ENCODE peak calls at places on chromosomes 2 and 18, in nine cellular contexts. F, M, I, A, O, Z, L, Y and U are unnamed samples.

GRCh38 chr2:2014251-2014761 is 270.0 kb upstream of the PXDN start:
- DNase-seq in F (no peak), M (no peak), I (no peak), A (peak), O (peak), Z (peak), L (no peak), Y (no peak), U (no peak)

GRCh38 chr2:232275670-232276069 is 102.9 kb upstream of the ALPP start:
- DNase-seq in F (no peak), M (no peak), I (no peak), A (no peak), O (no peak), Z (no peak), L (no peak), Y (no peak), U (no peak)

GRCh38 chr2:192000196-192000990 is 153.5 kb upstream of the CAVIN2 start:
- DNase-seq in F (no peak), M (no peak), I (no peak), A (no peak), O (no peak), Z (no peak), L (no peak), Y (no peak), U (no peak)

GRCh38 chr2:231190531-231191197 is 7.8 kb upstream of the ARMC9 start:
- DNase-seq in F (peak), M (no peak), I (peak), A (peak), O (peak), Z (peak), L (peak), Y (peak), U (peak)

GRCh38 chr2:207491954-207492353 is 37.8 kb upstream of the CREB1 start:
- DNase-seq in F (no peak), M (no peak), I (no peak), A (no peak), O (no peak), Z (no peak), L (no peak), Y (no peak), U (no peak)

GRCh38 chr2:2769481-2770431 is 438.7 kb upstream of the MYT1L start:
- DNase-seq in F (no peak), M (no peak), I (no peak), A (peak), O (no peak), Z (no peak), L (peak), Y (no peak), U (no peak)

GRCh38 chr2:240439698-240440151 is 4.3 kb downstream of the GPC1 start:
- DNase-seq in F (no peak), M (no peak), I (peak), A (peak), O (no peak), Z (no peak), L (no peak), Y (no peak), U (no peak)

GRCh38 chr2:46118656-46119338 is 178.4 kb upstream of the EPAS1 start:
- DNase-seq in F (no peak), M (no peak), I (no peak), A (no peak), O (no peak), Z (peak), L (no peak), Y (peak), U (no peak)

GRCh38 chr2:136376211-136376610 is 258.3 kb upstream of the CXCR4 start:
- DNase-seq in F (no peak), M (no peak), I (no peak), A (no peak), O (no peak), Z (no peak), L (no peak), Y (no peak), U (no peak)

GRCh38 chr2:185145316-185146121 is 547.2 kb downstream of the ZNF804A start:
- DNase-seq in F (no peak), M (no peak), I (no peak), A (no peak), O (no peak), Z (no peak), L (no peak), Y (no peak), U (no peak)
- TF ChIP-seq CTCF in F (no peak), M (no peak), I (no peak), A (no peak), O (no peak), Z (no peak), L (no peak), Y (no peak), U (no peak)

GRCh38 chr2:167292430-167293171 is 404.3 kb downstream of the XIRP2 start:
- DNase-seq in F (peak), M (peak), I (peak), A (peak), O (peak), Z (peak), L (peak), Y (peak), U (peak)
- TF ChIP-seq CTCF in F (peak), M (peak), I (no peak), A (peak), O (peak), Z (peak), L (no peak), Y (peak), U (peak)

GRCh38 chr2:195779491-195779890 is 122.5 kb downstream of the SLC39A10 start:
- DNase-seq in F (peak), M (no peak), I (no peak), A (no peak), O (no peak), Z (no peak), L (no peak), Y (no peak), U (peak)
- TF ChIP-seq CTCF in F (peak), M (no peak), I (no peak), A (no peak), O (no peak), Z (no peak), L (no peak), Y (no peak), U (no peak)

GRCh38 chr2:239092571-239093294 is 244.8 kb downstream of the TWIST2 start:
- DNase-seq in F (no peak), M (no peak), I (no peak), A (no peak), O (peak), Z (peak), L (no peak), Y (no peak), U (no peak)

GRCh38 chr2:239094727-239095266 is 246.9 kb downstream of the TWIST2 start:
- DNase-seq in F (no peak), M (no peak), I (no peak), A (no peak), O (no peak), Z (no peak), L (no peak), Y (no peak), U (no peak)

GRCh38 chr2:239095475-239095874 is 247.6 kb downstream of the TWIST2 start:
- DNase-seq in F (no peak), M (no peak), I (no peak), A (no peak), O (peak), Z (no peak), L (no peak), Y (no peak), U (no peak)

GRCh38 chr2:239093487-239093886 is 245.6 kb downstream of the TWIST2 start:
- DNase-seq in F (no peak), M (no peak), I (no peak), A (no peak), O (no peak), Z (no peak), L (no peak), Y (no peak), U (no peak)

DNA sequence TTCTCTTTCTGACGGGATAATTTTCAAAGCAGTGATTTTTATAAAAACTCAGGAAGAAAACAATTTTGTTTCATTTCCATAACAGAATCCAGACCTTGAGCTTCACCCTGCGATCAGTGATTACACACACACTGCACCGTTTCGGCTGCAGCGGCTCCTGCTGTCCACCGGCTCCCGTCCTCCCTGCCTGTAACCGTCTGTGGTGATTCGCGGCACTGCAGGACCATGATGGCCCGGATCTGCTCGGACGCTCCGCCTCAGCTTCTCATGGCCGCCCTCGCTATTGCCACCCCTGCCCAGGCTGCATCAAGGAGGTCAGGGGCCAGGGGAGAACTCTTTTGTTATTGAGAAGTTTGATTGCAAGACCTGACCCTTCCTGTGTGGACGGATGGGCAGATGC is 246.1 kb downstream of the TWIST2 start:
- DNase-seq in F (no peak), M (no peak), I (no peak), A (no peak), O (no peak), Z (peak), L (no peak), Y (no peak), U (no peak)
- TF ChIP-seq CTCF in F (no peak), M (no peak), I (no peak), A (no peak), O (no peak), Z (peak), L (no peak), Y (no peak), U (no peak)

GRCh38 chr2:65033178-65033577 is 23.0 kb upstream of the CEP68 start:
- DNase-seq in F (peak), M (no peak), I (no peak), A (no peak), O (no peak), Z (no peak), L (no peak), Y (peak), U (peak)
- TF ChIP-seq CTCF in F (peak), M (no peak), I (no peak), A (peak), O (peak), Z (peak), L (no peak), Y (no peak), U (no peak)

DNA sequence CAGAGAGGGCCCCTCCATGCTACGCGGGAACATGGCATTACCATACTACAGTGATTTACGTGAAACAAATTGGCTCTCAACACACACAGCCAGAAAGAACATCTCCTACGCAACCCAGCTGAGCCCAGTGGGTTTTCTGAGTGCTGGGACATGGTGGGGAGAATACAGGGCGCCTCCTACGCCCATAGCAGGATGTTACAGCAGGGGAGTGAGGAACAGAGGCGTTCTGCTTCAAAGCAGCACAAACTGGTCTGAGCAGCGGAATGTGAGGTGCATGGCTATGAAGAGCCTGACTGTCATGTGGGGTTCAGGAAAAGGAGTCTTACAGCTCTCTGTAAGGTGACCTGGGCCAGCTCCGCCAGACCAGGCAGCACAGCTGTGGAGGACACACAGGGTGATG is 108.6 kb upstream of the REV1 start:
- DNase-seq in F (no peak), M (no peak), I (no peak), A (no peak), O (no peak), Z (no peak), L (no peak), Y (no peak), U (no peak)
- TF ChIP-seq CTCF in F (no peak), M (no peak), I (no peak), A (no peak), O (no peak), Z (no peak), L (no peak), Y (no peak), U (no peak)

GRCh38 chr2:120960994-120961393 is 225.3 kb downstream of the GLI2 start:
- DNase-seq in F (no peak), M (no peak), I (no peak), A (no peak), O (no peak), Z (no peak), L (no peak), Y (no peak), U (no peak)

GRCh38 chr2:120956486-120957156 is 221.0 kb downstream of the GLI2 start:
- DNase-seq in F (no peak), M (no peak), I (no peak), A (no peak), O (no peak), Z (no peak), L (no peak), Y (no peak), U (no peak)

GRCh38 chr2:120959426-120959825 is 223.8 kb downstream of the GLI2 start:
- DNase-seq in F (no peak), M (no peak), I (peak), A (peak), O (no peak), Z (no peak), L (peak), Y (no peak), U (no peak)

GRCh38 chr2:120957905-120958304 is 222.2 kb downstream of the GLI2 start:
- DNase-seq in F (no peak), M (no peak), I (no peak), A (peak), O (no peak), Z (no peak), L (no peak), Y (no peak), U (no peak)

GRCh38 chr2:120958623-120959366 is 223.1 kb downstream of the GLI2 start:
- DNase-seq in F (no peak), M (no peak), I (no peak), A (no peak), O (peak), Z (no peak), L (no peak), Y (no peak), U (no peak)
- TF ChIP-seq CTCF in F (peak), M (no peak), I (no peak), A (no peak), O (peak), Z (peak), L (no peak), Y (peak), U (no peak)

GRCh38 chr18:36432880-36433279 is 135.4 kb downstream of the FHOD3 start:
- DNase-seq in F (no peak), M (no peak), I (no peak), A (no peak), O (no peak), Z (no peak), L (no peak), Y (no peak), U (no peak)

GRCh38 chr18:36428431-36429029 is 131.0 kb downstream of the FHOD3 start:
- DNase-seq in F (no peak), M (no peak), I (no peak), A (no peak), O (no peak), Z (no peak), L (no peak), Y (no peak), U (no peak)

GRCh38 chr18:36427369-36427768 is 129.9 kb downstream of the FHOD3 start:
- DNase-seq in F (no peak), M (no peak), I (no peak), A (no peak), O (no peak), Z (no peak), L (no peak), Y (no peak), U (no peak)

GRCh38 chr18:36424741-36425142 is 127.2 kb downstream of the FHOD3 start:
- DNase-seq in F (peak), M (no peak), I (no peak), A (no peak), O (no peak), Z (no peak), L (no peak), Y (no peak), U (peak)

GRCh38 chr18:36427831-36428230 is 130.3 kb downstream of the FHOD3 start:
- DNase-seq in F (no peak), M (no peak), I (no peak), A (no peak), O (no peak), Z (peak), L (no peak), Y (no peak), U (no peak)
- TF ChIP-seq CTCF in F (no peak), M (no peak), I (no peak), A (no peak), O (no peak), Z (no peak), L (no peak), Y (no peak), U (no peak)

GRCh38 chr2:43192039-43192438 is 34.4 kb downstream of the ZFP36L2 start:
- DNase-seq in F (peak), M (no peak), I (no peak), A (no peak), O (no peak), Z (no peak), L (no peak), Y (no peak), U (no peak)
- TF ChIP-seq CTCF in F (peak), M (no peak), I (no peak), A (no peak), O (peak), Z (peak), L (no peak), Y (peak), U (no peak)